ENCODE peak calls at places on chromosomes 7 and 10, in ten cellular contexts. Q, B, F, K, N, C, Z, E, I and Y are unnamed samples.

GRCh38 chr7:74272305-74273038 is 16.7 kb upstream of the CLIP2 start:
- DNase-seq in Q (no peak), B (peak; percentile 82), F (no peak), K (no peak), N (no peak), C (peak; percentile 83), Z (no peak), E (peak; percentile 76), I (no peak), Y (peak; percentile 72)

GRCh38 chr7:41940760-41941343 is 238.0 kb upstream of the INHBA start:
- DNase-seq in Q (peak; percentile 47), B (peak; percentile 77), F (peak; percentile 32), K (peak; percentile 40), N (peak; percentile 10), C (no peak), Z (peak; percentile 78), E (peak; percentile 76), I (no peak), Y (peak; percentile 77)

GRCh38 chr10:5283305-5284158 is 81.2 kb upstream of the UCN3 start:
- DNase-seq in Q (peak; percentile 58), B (peak; percentile 73), F (peak; percentile 52), K (peak; percentile 54), N (no peak), C (peak; percentile 79), Z (peak; percentile 66), E (no peak), I (no peak), Y (peak; percentile 70)

GRCh38 chr7:131745645-131746248 is 189.3 kb upstream of the PODXL start:
- DNase-seq in Q (no peak), B (no peak), F (no peak), K (no peak), N (no peak), C (no peak), Z (peak; percentile 75), E (peak; percentile 14), I (no peak), Y (peak; percentile 85)

GRCh38 chr10:23344251-23344841 is at the start of gene C10orf67:
- DNase-seq in Q (peak; percentile 12), B (no peak), F (no peak), K (peak; percentile 35), N (no peak), C (no peak), Z (peak; percentile 78), E (no peak), I (no peak), Y (peak; percentile 62)

GRCh38 chr10:33365314-33365713 is 30.8 kb upstream of the NRP1 start:
- DNase-seq in Q (no peak), B (no peak), F (no peak), K (no peak), N (no peak), C (no peak), Z (no peak), E (no peak), I (no peak), Y (no peak)

GRCh38 chr10:67306588-67307205 is 380.9 kb downstream of the LRRTM3 start:
- DNase-seq in Q (no peak), B (no peak), F (no peak), K (no peak), N (no peak), C (no peak), Z (no peak), E (peak; percentile 8), I (no peak), Y (no peak)

GRCh38 chr10:8013011-8013410 is 41.5 kb upstream of the GATA3 start:
- DNase-seq in Q (no peak), B (no peak), F (no peak), K (no peak), N (no peak), C (no peak), Z (no peak), E (no peak), I (no peak), Y (no peak)

GRCh38 chr7:139603896-139604295 is 80.4 kb downstream of the CLEC2L start:
- DNase-seq in Q (no peak), B (no peak), F (no peak), K (no peak), N (no peak), C (peak; percentile 83), Z (no peak), E (no peak), I (no peak), Y (no peak)

GRCh38 chr7:34327681-34328080 is 330.3 kb upstream of the NPSR1 start:
- DNase-seq in Q (no peak), B (no peak), F (no peak), K (no peak), N (no peak), C (no peak), Z (no peak), E (no peak), I (no peak), Y (no peak)

GRCh38 chr10:66151346-66151745 is 774.5 kb upstream of the LRRTM3 start:
- DNase-seq in Q (no peak), B (no peak), F (no peak), K (no peak), N (no peak), C (no peak), Z (no peak), E (no peak), I (no peak), Y (no peak)

GRCh38 chr7:138226001-138226476 is 149.8 kb downstream of the AKR1D1 start:
- DNase-seq in Q (no peak), B (no peak), F (no peak), K (no peak), N (no peak), C (no peak), Z (no peak), E (no peak), I (no peak), Y (no peak)

GRCh38 chr7:42931447-42931833 is 534 bp downstream of the PSMA2 start:
- DNase-seq in Q (no peak), B (no peak), F (peak; percentile 16), K (no peak), N (no peak), C (no peak), Z (no peak), E (no peak), I (no peak), Y (no peak)

GRCh38 chr10:88253622-88254021 is 329.5 kb downstream of the RNLS start:
- DNase-seq in Q (no peak), B (no peak), F (no peak), K (no peak), N (no peak), C (no peak), Z (no peak), E (no peak), I (no peak), Y (no peak)